ENCODE peak calls at places on chromosomes 1 and 21, in nine cellular contexts. One of them, this sample, is unnamed. For H3K4me1, the result is how much of the 10 kb centered on the place peaks cover.

GRCh38 chr1:168734946-168735345 is 5.9 kb upstream of the DPT start:
- DNase-seq in heart right ventricle: no peak
- DNase-seq in body of pancreas: no peak
- DNase-seq in A673: no peak
- DNase-seq in right lobe of liver: no peak
- DNase-seq in mesenchymal stem cell: peak
- DNase-seq in left lung: no peak
- DNase-seq in fibroblast of lung: no peak
- DNase-seq in neuronal stem cell: no peak
- DNase-seq in this sample: no peak

GRCh38 chr1:37752583-37753471 is 12.1 kb downstream of the EPHA10 start:
- DNase-seq in body of pancreas: peak
- DNase-seq in neuronal stem cell: no peak
- DNase-seq in heart right ventricle: no peak
- DNase-seq in fibroblast of lung: no peak
- DNase-seq in A673: no peak
- DNase-seq in left lung: no peak
- DNase-seq in mesenchymal stem cell: peak
- DNase-seq in right lobe of liver: peak
- DNase-seq in this sample: peak

GRCh38 chr21:42621166-42621827 is 32.1 kb upstream of the PDE9A start:
- DNase-seq in body of pancreas: no peak
- DNase-seq in right lobe of liver: peak
- DNase-seq in left lung: no peak
- DNase-seq in fibroblast of lung: no peak
- DNase-seq in neuronal stem cell: no peak
- DNase-seq in A673: no peak
- DNase-seq in mesenchymal stem cell: no peak
- DNase-seq in heart right ventricle: no peak
- DNase-seq in this sample: no peak

GRCh38 chr1:190303501-190303900 is 174.2 kb downstream of the BRINP3 start:
- DNase-seq in A673: no peak
- DNase-seq in left lung: no peak
- DNase-seq in mesenchymal stem cell: no peak
- DNase-seq in body of pancreas: no peak
- DNase-seq in fibroblast of lung: no peak
- DNase-seq in neuronal stem cell: no peak
- DNase-seq in right lobe of liver: no peak
- DNase-seq in heart right ventricle: no peak
- DNase-seq in this sample: no peak

GRCh38 chr1:79902418-79902817 is 895.9 kb upstream of the ADGRL4 start:
- DNase-seq in mesenchymal stem cell: no peak
- DNase-seq in left lung: no peak
- DNase-seq in fibroblast of lung: peak
- DNase-seq in right lobe of liver: no peak
- DNase-seq in body of pancreas: no peak
- DNase-seq in heart right ventricle: no peak
- DNase-seq in neuronal stem cell: no peak
- DNase-seq in A673: no peak
- DNase-seq in this sample: no peak

GRCh38 chr1:65812065-65812464 is 19.4 kb downstream of the PDE4B start:
- DNase-seq in neuronal stem cell: no peak
- DNase-seq in mesenchymal stem cell: peak
- DNase-seq in fibroblast of lung: peak
- DNase-seq in right lobe of liver: peak
- DNase-seq in A673: no peak
- DNase-seq in left lung: peak
- DNase-seq in heart right ventricle: peak
- DNase-seq in body of pancreas: peak
- DNase-seq in this sample: no peak

GRCh38 chr1:89125571-89126233 is at the start of gene GBP2:
- DNase-seq in neuronal stem cell: no peak
- DNase-seq in body of pancreas: no peak
- DNase-seq in fibroblast of lung: peak
- DNase-seq in right lobe of liver: no peak
- DNase-seq in heart right ventricle: no peak
- DNase-seq in A673: peak
- DNase-seq in mesenchymal stem cell: peak
- DNase-seq in left lung: peak
- DNase-seq in this sample: peak

GRCh38 chr21:17782051-17782450 is 37.1 kb downstream of the C21orf91 start:
- DNase-seq in mesenchymal stem cell: no peak
- DNase-seq in A673: no peak
- DNase-seq in heart right ventricle: no peak
- DNase-seq in neuronal stem cell: no peak
- DNase-seq in right lobe of liver: no peak
- DNase-seq in body of pancreas: no peak
- DNase-seq in fibroblast of lung: no peak
- DNase-seq in left lung: no peak
- DNase-seq in this sample: no peak

GRCh38 chr1:12179111-12179519 is 12.3 kb downstream of the TNFRSF1B start:
- DNase-seq in heart right ventricle: no peak
- DNase-seq in body of pancreas: peak
- DNase-seq in mesenchymal stem cell: peak
- DNase-seq in fibroblast of lung: peak
- DNase-seq in A673: no peak
- DNase-seq in left lung: no peak
- DNase-seq in right lobe of liver: no peak
- DNase-seq in neuronal stem cell: no peak
- DNase-seq in this sample: peak

GRCh38 chr1:235918032-235918431 is 51.3 kb upstream of the LYST start:
- DNase-seq in fibroblast of lung: no peak
- DNase-seq in mesenchymal stem cell: no peak
- DNase-seq in heart right ventricle: no peak
- DNase-seq in right lobe of liver: no peak
- DNase-seq in A673: no peak
- DNase-seq in body of pancreas: no peak
- DNase-seq in left lung: no peak
- DNase-seq in neuronal stem cell: no peak
- DNase-seq in this sample: no peak

GRCh38 chr1:52237430-52237829 is 95.5 kb downstream of the ZFYVE9 start:
- DNase-seq in fibroblast of lung: peak
- DNase-seq in right lobe of liver: no peak
- DNase-seq in heart right ventricle: no peak
- DNase-seq in left lung: no peak
- DNase-seq in body of pancreas: no peak
- DNase-seq in neuronal stem cell: no peak
- DNase-seq in A673: no peak
- DNase-seq in mesenchymal stem cell: peak
- DNase-seq in this sample: no peak

GRCh38 chr1:43901562-43901961 is 32.0 kb upstream of the ARTN start:
- DNase-seq in left lung: no peak
- DNase-seq in neuronal stem cell: no peak
- DNase-seq in mesenchymal stem cell: no peak
- DNase-seq in heart right ventricle: no peak
- DNase-seq in body of pancreas: no peak
- DNase-seq in fibroblast of lung: no peak
- DNase-seq in right lobe of liver: no peak
- DNase-seq in A673: no peak
- DNase-seq in this sample: peak

GRCh38 chr1:27591622-27592021 is 12.3 kb downstream of the AHDC1 start:
- DNase-seq in left lung: no peak
- DNase-seq in body of pancreas: no peak
- DNase-seq in neuronal stem cell: no peak
- DNase-seq in right lobe of liver: no peak
- DNase-seq in heart right ventricle: no peak
- DNase-seq in A673: peak
- DNase-seq in mesenchymal stem cell: no peak
- DNase-seq in fibroblast of lung: peak
- DNase-seq in this sample: peak

GRCh38 chr1:18932387-18932786 is 24.1 kb downstream of the IFFO2 start:
- DNase-seq in heart right ventricle: no peak
- DNase-seq in A673: no peak
- DNase-seq in neuronal stem cell: no peak
- DNase-seq in right lobe of liver: no peak
- DNase-seq in body of pancreas: no peak
- DNase-seq in fibroblast of lung: no peak
- DNase-seq in left lung: peak
- DNase-seq in mesenchymal stem cell: peak
- DNase-seq in this sample: peak

GRCh38 chr1:36539526-36539925 is 56.8 kb upstream of the CSF3R start:
- DNase-seq in neuronal stem cell: no peak
- DNase-seq in right lobe of liver: no peak
- DNase-seq in heart right ventricle: no peak
- DNase-seq in A673: no peak
- DNase-seq in body of pancreas: no peak
- DNase-seq in fibroblast of lung: no peak
- DNase-seq in left lung: no peak
- DNase-seq in mesenchymal stem cell: no peak
- DNase-seq in this sample: no peak

DNA sequence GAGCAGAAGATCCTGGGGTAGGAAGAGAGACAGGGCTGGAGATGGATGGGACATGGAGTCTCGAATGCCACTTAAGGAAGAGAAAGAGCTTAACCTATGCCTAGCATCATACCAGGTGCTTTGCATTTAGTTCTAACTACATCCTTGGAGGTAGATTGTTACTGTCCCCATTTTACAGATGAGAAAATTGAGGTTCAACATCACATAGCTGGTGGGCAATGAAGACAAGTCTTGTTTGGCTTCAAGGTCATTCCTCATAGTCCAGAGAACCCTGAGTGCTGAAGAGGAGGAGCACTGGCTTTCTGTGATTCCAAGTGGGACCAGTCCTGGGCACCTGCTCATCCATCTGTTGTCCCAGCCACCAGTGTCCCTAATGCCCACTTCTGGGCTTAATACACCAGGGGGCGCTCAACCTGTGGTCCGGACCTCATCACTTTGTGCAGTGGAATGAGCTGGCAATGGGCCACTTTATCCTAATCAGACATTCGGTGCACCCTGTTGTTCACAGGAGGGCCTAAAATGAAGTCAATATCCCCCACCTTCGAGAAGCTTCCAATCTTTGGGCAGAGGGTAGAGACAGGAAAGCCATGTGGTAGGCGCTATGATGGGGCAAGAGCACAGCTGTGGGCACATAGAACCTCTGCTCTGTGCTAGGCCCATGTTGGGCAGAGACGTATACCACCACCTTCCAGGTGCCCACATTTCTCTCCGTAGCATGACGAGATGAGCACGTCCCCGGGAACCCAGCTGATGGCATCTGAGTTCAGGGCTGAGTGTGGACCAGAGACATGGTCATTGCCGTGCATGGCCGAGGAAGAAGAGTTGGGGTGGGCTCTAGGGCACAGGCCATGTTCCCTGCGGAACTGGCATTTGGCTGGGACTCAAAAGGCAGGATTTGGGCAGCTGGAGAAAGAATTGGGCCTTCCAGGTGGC is 9.2 kb downstream of the RPS6KA1 start:
- DNase-seq in left lung: no peak
- DNase-seq in A673: peak
- DNase-seq in right lobe of liver: peak
- DNase-seq in heart right ventricle: peak
- DNase-seq in neuronal stem cell: no peak
- DNase-seq in body of pancreas: peak
- DNase-seq in mesenchymal stem cell: peak
- DNase-seq in fibroblast of lung: peak
- DNase-seq in this sample: peak
- H3K4me1 ChIP-seq in left lung: under half
- H3K4me1 ChIP-seq in A673: under half
- H3K4me1 ChIP-seq in right lobe of liver: under half
- H3K4me1 ChIP-seq in heart right ventricle: under half
- H3K4me1 ChIP-seq in neuronal stem cell: under half
- H3K4me1 ChIP-seq in body of pancreas: under half
- H3K4me1 ChIP-seq in mesenchymal stem cell: under half
- H3K4me1 ChIP-seq in fibroblast of lung: under half
- H3K4me1 ChIP-seq in this sample: under half

DNA sequence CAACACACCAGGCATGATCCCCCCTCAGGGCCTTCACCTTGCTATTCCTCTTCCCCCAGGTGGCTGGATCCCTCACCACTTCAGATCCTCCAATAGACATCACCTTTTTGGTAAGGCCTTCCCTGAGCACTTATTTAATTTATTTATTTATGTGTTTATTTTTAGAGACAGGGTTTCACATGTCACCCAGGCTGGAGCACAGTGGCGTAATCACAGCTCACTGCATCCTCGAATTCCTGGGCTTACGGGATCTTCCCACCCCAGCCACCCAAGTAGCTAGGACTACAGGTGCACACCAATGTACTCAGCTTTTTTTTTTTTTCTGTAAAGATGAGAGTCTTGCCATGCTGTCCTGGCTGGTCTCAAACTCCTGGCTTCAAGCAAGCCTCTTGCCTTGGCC is 17.2 kb downstream of the KCNN3 start:
- DNase-seq in body of pancreas: no peak
- DNase-seq in heart right ventricle: no peak
- DNase-seq in fibroblast of lung: no peak
- DNase-seq in mesenchymal stem cell: no peak
- DNase-seq in A673: no peak
- DNase-seq in neuronal stem cell: no peak
- DNase-seq in right lobe of liver: no peak
- DNase-seq in left lung: no peak
- DNase-seq in this sample: no peak
- H3K4me1 ChIP-seq in body of pancreas: under half
- H3K4me1 ChIP-seq in heart right ventricle: under half
- H3K4me1 ChIP-seq in fibroblast of lung: under half
- H3K4me1 ChIP-seq in mesenchymal stem cell: under half
- H3K4me1 ChIP-seq in A673: under half
- H3K4me1 ChIP-seq in neuronal stem cell: under half
- H3K4me1 ChIP-seq in right lobe of liver: under half
- H3K4me1 ChIP-seq in left lung: under half
- H3K4me1 ChIP-seq in this sample: under half

GRCh38 chr1:171786534-171786933 is 5.1 kb downstream of the METTL13 start:
- DNase-seq in right lobe of liver: no peak
- DNase-seq in heart right ventricle: no peak
- DNase-seq in body of pancreas: no peak
- DNase-seq in A673: no peak
- DNase-seq in neuronal stem cell: no peak
- DNase-seq in mesenchymal stem cell: no peak
- DNase-seq in left lung: no peak
- DNase-seq in fibroblast of lung: no peak
- DNase-seq in this sample: no peak
- H3K4me1 ChIP-seq in right lobe of liver: under half
- H3K4me1 ChIP-seq in heart right ventricle: under half
- H3K4me1 ChIP-seq in body of pancreas: under half
- H3K4me1 ChIP-seq in A673: under half
- H3K4me1 ChIP-seq in neuronal stem cell: under half
- H3K4me1 ChIP-seq in mesenchymal stem cell: under half
- H3K4me1 ChIP-seq in left lung: under half
- H3K4me1 ChIP-seq in fibroblast of lung: under half
- H3K4me1 ChIP-seq in this sample: under half

GRCh38 chr1:38994196-38994595 is 3.1 kb downstream of the AKIRIN1 start:
- DNase-seq in right lobe of liver: no peak
- DNase-seq in neuronal stem cell: no peak
- DNase-seq in left lung: no peak
- DNase-seq in body of pancreas: no peak
- DNase-seq in fibroblast of lung: no peak
- DNase-seq in heart right ventricle: no peak
- DNase-seq in mesenchymal stem cell: no peak
- DNase-seq in A673: no peak
- DNase-seq in this sample: no peak
- H3K4me1 ChIP-seq in right lobe of liver: under half
- H3K4me1 ChIP-seq in neuronal stem cell: under half
- H3K4me1 ChIP-seq in left lung: under half
- H3K4me1 ChIP-seq in body of pancreas: under half
- H3K4me1 ChIP-seq in fibroblast of lung: under half
- H3K4me1 ChIP-seq in heart right ventricle: under half
- H3K4me1 ChIP-seq in mesenchymal stem cell: under half
- H3K4me1 ChIP-seq in A673: under half
- H3K4me1 ChIP-seq in this sample: under half

DNA sequence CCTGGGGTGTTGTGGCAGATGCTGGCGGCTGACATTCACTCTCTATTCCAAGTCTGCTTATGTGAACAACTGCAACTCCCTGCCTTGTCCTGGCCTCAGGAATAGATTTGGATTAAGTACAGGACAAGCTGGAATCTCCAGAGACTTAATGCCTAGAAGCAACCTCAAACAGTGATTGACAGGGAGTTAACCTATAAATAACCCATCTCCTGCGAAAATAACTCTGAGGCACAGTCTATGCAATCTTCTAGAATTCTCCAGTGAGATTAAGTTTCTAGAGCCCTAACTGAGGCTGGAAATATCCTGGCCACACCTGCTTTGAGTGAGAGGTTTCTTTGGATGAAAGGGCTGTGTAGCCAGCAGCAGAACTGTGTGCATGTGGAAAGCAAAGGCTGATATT is 25.4 kb upstream of the ATP1A1 start:
- DNase-seq in fibroblast of lung: no peak
- DNase-seq in left lung: no peak
- DNase-seq in neuronal stem cell: no peak
- DNase-seq in body of pancreas: no peak
- DNase-seq in mesenchymal stem cell: no peak
- DNase-seq in right lobe of liver: no peak
- DNase-seq in heart right ventricle: no peak
- DNase-seq in A673: no peak
- DNase-seq in this sample: no peak
- H3K4me1 ChIP-seq in fibroblast of lung: under half
- H3K4me1 ChIP-seq in left lung: under half
- H3K4me1 ChIP-seq in neuronal stem cell: under half
- H3K4me1 ChIP-seq in body of pancreas: under half
- H3K4me1 ChIP-seq in mesenchymal stem cell: under half
- H3K4me1 ChIP-seq in right lobe of liver: under half
- H3K4me1 ChIP-seq in heart right ventricle: under half
- H3K4me1 ChIP-seq in A673: under half
- H3K4me1 ChIP-seq in this sample: under half